ENCODE peak calls at places on chromosomes 16 and 17, in six cellular contexts. T is fibroblast of lung, G is A549, R is heart right ventricle, O is right cardiac atrium, I is neuronal stem cell. Z is an unnamed sample. For H3K4me1, the result is how much of the 10 kb centered on the place peaks cover.

GRCh38 chr17:1122681-1123396 is 56.9 kb downstream of the ABR start:
- DNase-seq in R (peak), T (peak), G (peak), I (no peak), O (peak), Z (no peak)

GRCh38 chr16:4500283-4500682 is 24.1 kb downstream of the HMOX2 start:
- DNase-seq in T (peak), R (no peak), I (no peak), G (peak), O (no peak), Z (no peak)

GRCh38 chr17:36501351-36501750 is 14.9 kb downstream of the ZNHIT3 start:
- DNase-seq in T (no peak), R (no peak), O (no peak), G (no peak), I (no peak), Z (no peak)

GRCh38 chr17:33469911-33470310 is 176.8 kb upstream of the ASIC2 start:
- DNase-seq in I (no peak), O (no peak), T (peak), R (no peak), G (no peak), Z (no peak)

GRCh38 chr17:37527249-37527851 is 37.7 kb downstream of the DUSP14 start:
- DNase-seq in R (no peak), T (peak), I (peak), G (peak), O (no peak), Z (peak)

GRCh38 chr16:81488687-81489411 is 44.2 kb downstream of the CMIP start:
- DNase-seq in R (no peak), T (no peak), O (no peak), I (no peak), G (no peak), Z (no peak)

GRCh38 chr16:60681014-60681413 is 1355.2 kb downstream of the CDH8 start:
- DNase-seq in O (no peak), I (peak), R (no peak), T (no peak), G (no peak), Z (no peak)

GRCh38 chr17:75397217-75397616 is 8.3 kb downstream of the GRB2 start:
- DNase-seq in T (no peak), G (no peak), R (no peak), I (no peak), O (no peak), Z (no peak)

GRCh38 chr17:9021158-9021984 is at the start of gene NTN1:
- DNase-seq in O (peak), I (peak), R (peak), T (peak), G (no peak), Z (no peak)

GRCh38 chr17:31068291-31068690 is 26.5 kb upstream of the NF1 start:
- DNase-seq in O (no peak), R (peak), G (no peak), I (no peak), T (no peak), Z (peak)

GRCh38 chr17:79473111-79473835 is 137.6 kb downstream of the RBFOX3 start:
- DNase-seq in I (no peak), G (peak), O (no peak), R (no peak), T (peak), Z (no peak)

GRCh38 chr17:28506763-28507487 is 777 bp downstream of the FOXN1 start:
- DNase-seq in I (no peak), T (no peak), G (no peak), O (peak), R (no peak), Z (no peak)

GRCh38 chr17:15464629-15465028 is 2.8 kb downstream of the CDRT4 start:
- DNase-seq in T (no peak), R (no peak), I (no peak), O (no peak), G (no peak), Z (no peak)

GRCh38 chr17:488993-489757 is 136.6 kb upstream of the RPH3AL start:
- DNase-seq in O (peak), T (peak), R (no peak), I (peak), G (no peak), Z (no peak)

GRCh38 chr17:14805348-14805747 is 459.8 kb downstream of the PMP22 start:
- DNase-seq in R (no peak), I (peak), O (no peak), T (no peak), G (no peak), Z (no peak)

GRCh38 chr17:49730078-49730786 is 22.5 kb upstream of the SLC35B1 start:
- DNase-seq in R (peak), O (peak), T (peak), I (no peak), G (no peak), Z (no peak)

GRCh38 chr17:49894761-49895160 is 46.9 kb upstream of the TAC4 start:
- DNase-seq in R (no peak), O (no peak), I (no peak), T (no peak), G (no peak), Z (no peak)

GRCh38 chr16:69741951-69742904 is 12.5 kb downstream of the NOB1 start:
- DNase-seq in T (peak), R (peak), O (peak), G (no peak), I (no peak), Z (no peak)

GRCh38 chr17:80898706-80899105 is 92.9 kb upstream of the CHMP6 start:
- DNase-seq in O (no peak), T (no peak), I (no peak), R (no peak), G (no peak), Z (no peak)

GRCh38 chr17:75965468-75965867 is 13.5 kb downstream of the ACOX1 start:
- DNase-seq in G (no peak), O (no peak), I (no peak), T (no peak), R (no peak), Z (no peak)

GRCh38 chr17:47674503-47674902 is 19.5 kb upstream of the TBKBP1 start:
- DNase-seq in R (no peak), T (no peak), O (no peak), G (no peak), I (no peak), Z (no peak)

GRCh38 chr17:45372325-45372869 is 55.6 kb upstream of the MAP3K14 start:
- DNase-seq in T (no peak), G (peak), I (no peak), R (no peak), O (no peak), Z (no peak)

GRCh38 chr17:71527311-71527710 is 593.5 kb upstream of the SOX9 start:
- DNase-seq in I (no peak), G (no peak), R (no peak), O (no peak), T (peak), Z (no peak)

GRCh38 chr16:31489616-31490584 is 7.0 kb downstream of the SLC5A2 start:
- DNase-seq in T (no peak), G (no peak), O (no peak), I (no peak), R (no peak), Z (no peak)

GRCh38 chr17:76737676-76738467 is at the start of gene MFSD11:
- DNase-seq in G (peak), I (peak), T (peak), O (peak), R (peak), Z (peak)

GRCh38 chr17:11601661-11602060 is 3.4 kb downstream of the DNAH9 start:
- DNase-seq in O (no peak), T (no peak), I (no peak), G (no peak), R (no peak), Z (no peak)

GRCh38 chr17:46853896-46854444 is 2.6 kb downstream of the WNT9B start:
- DNase-seq in I (no peak), G (no peak), R (no peak), T (peak), O (no peak), Z (no peak)

GRCh38 chr16:87705780-87706277 is 60.0 kb downstream of the KLHDC4 start:
- DNase-seq in O (peak), G (no peak), R (no peak), I (no peak), T (no peak), Z (no peak)

GRCh38 chr16:53991181-53992056 is 287.5 kb downstream of the FTO start:
- DNase-seq in I (no peak), O (no peak), R (no peak), G (no peak), T (peak), Z (no peak)

GRCh38 chr16:88649195-88649923 is 1.5 kb downstream of the CYBA start:
- DNase-seq in O (peak), I (no peak), T (no peak), G (no peak), R (no peak), Z (no peak)

GRCh38 chr17:65441053-65441635 is 120.3 kb downstream of the AXIN2 start:
- DNase-seq in O (no peak), T (no peak), R (no peak), I (no peak), G (no peak), Z (no peak)

GRCh38 chr17:28744104-28744801 is 442 bp downstream of the TRAF4 start:
- DNase-seq in I (peak), O (peak), G (peak), R (peak), T (peak), Z (no peak)

DNA sequence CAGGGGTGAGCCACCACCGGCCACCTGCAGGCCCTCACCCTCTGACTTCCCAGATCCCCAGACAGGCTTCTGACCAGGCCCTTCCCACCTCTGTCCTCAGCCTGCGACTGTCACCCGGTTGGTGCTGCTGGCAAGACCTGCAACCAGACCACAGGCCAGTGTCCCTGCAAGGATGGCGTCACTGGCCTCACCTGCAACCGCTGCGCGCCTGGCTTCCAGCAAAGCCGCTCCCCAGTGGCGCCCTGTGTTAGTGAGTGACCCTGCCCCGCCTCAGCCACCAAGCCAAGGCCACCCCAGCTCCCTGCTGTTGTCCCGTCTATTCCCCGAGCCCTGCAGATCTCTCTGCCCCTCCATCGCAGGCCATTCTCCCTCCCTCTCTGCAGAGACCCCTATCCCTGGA is 1.8 kb downstream of the NTN3 start:
- DNase-seq in I (no peak), G (no peak), O (no peak), T (no peak), R (no peak), Z (no peak)
- H3K4me1 ChIP-seq in I (under half), G (under half), O (under half), T (under half), R (half or more), Z (under half)

DNA sequence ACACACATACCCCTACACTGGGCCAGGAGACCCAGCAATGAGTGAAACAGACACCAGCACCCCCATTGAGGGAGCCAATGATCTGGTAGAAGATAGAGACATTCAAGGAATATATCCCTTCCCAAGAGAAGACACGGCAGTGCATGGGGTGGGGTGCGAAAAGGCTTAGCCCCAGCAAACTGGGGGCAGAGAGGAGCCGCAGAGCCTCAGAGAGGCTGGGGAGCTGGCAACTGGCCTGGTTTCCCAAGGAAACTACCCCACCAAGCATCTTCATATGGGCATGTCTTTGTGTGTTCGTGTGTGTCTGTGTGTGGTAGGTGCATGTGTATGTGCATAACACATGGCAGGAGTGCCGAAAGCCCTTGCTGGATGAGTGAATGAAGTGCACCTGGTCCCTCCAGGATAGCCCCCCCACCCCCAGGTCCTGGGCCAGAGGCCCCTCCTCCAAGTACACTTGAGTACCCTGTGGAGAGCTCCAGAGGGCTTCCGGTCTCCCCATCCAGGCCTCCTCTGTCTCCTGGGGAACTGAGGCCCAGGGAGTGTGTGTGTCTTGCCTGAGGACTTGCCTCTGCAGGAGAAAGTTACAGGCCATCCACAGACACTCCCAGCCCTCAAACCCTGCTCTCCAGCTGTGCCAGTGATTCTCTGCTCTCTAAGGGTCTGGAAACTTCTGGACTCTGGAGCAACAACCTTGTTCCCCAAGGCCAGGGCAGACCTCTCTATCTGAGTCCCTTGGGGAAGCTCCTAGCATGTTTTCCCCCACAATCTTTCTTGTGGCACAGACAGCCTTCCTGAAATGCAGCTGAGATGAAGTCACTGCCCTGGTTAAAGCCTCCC is 15.9 kb downstream of the TBX2 start:
- DNase-seq in R (no peak), G (no peak), T (no peak), O (peak), I (no peak), Z (no peak)
- H3K27ac ChIP-seq in R (peak), G (peak), T (peak), O (no peak), I (no peak), Z (no peak)

DNA sequence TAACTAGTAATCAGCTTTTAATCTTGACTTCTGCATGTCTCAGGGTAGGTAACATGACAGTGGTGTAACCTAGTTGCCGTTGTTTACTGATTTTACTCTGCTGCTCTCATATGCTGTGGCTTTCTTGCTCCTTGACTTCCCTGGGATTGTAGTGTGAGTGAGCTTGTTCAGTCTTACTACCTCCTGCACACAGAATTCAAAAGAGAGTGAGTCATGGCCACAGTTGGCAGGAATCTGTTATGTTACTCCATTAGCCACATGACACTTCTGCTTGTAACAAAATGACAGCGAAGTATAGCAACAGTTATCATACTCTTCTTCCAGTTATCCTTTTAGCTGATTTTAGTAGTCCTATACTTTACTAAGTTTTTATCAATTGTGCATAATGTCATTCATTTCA is 18.8 kb downstream of the TNRC6A start:
- DNase-seq in O (no peak), G (peak), T (peak), R (no peak), I (no peak), Z (no peak)
- H3K4me1 ChIP-seq in O (under half), G (under half), T (under half), R (half or more), I (under half), Z (under half)

GRCh38 chr17:38918129-38918913 is 7.1 kb upstream of the LASP1NB start:
- DNase-seq in R (no peak), O (peak), I (no peak), G (no peak), T (no peak), Z (no peak)
- H3K27ac ChIP-seq in R (peak), O (no peak), I (no peak), G (no peak), T (no peak), Z (no peak)

DNA sequence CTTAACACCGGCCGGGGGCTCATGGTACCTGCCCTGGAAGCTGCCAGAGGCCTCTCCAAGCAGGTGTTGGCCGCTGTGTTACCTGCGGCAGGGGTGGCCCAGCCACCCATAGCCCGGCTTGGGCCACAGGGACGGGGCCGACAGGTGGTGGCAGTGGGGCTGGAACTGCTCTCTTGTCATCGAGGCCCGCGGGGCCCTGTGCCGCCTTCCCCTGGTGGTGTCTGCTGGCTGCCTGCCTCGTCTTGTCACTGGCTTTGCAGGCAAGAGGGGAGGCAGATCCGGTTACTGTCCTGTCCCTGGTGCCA is 27.1 kb downstream of the GSE1 start:
- DNase-seq in I (no peak), O (no peak), T (no peak), G (no peak), R (no peak), Z (no peak)
- H3K4me1 ChIP-seq in I (under half), O (under half), T (under half), G (under half), R (half or more), Z (under half)